ENCODE peak calls at places on chromosomes 13 and 19, in five cellular contexts. One of them, this sample, is unnamed.
A peak's percentile ranks its signal among the peaks of the same experiment; 100 is the strongest.

GRCh38 chr19:11204943-11205349 is 7.6 kb upstream of the KANK2 start:
- DNase-seq in neural crest cell: no peak
- DNase-seq in stimulated activated naive CD4-positive, alpha-beta T cell: no peak
- DNase-seq in breast epithelium: no peak
- DNase-seq in left lung: no peak
- DNase-seq in this sample: no peak

GRCh38 chr19:18604820-18605159 is 1.8 kb downstream of the CRLF1 start:
- DNase-seq in neural crest cell: no peak
- DNase-seq in stimulated activated naive CD4-positive, alpha-beta T cell: no peak
- DNase-seq in breast epithelium: no peak
- DNase-seq in left lung: no peak
- DNase-seq in this sample: no peak

GRCh38 chr13:44278164-44278563 is 95.5 kb upstream of the SERP2 start:
- DNase-seq in neural crest cell: no peak
- DNase-seq in stimulated activated naive CD4-positive, alpha-beta T cell: peak; percentile 59
- DNase-seq in breast epithelium: no peak
- DNase-seq in left lung: no peak
- DNase-seq in this sample: no peak

GRCh38 chr13:43030548-43030947 is 7.2 kb downstream of the DNAJC15 start:
- DNase-seq in neural crest cell: no peak
- DNase-seq in stimulated activated naive CD4-positive, alpha-beta T cell: no peak
- DNase-seq in breast epithelium: no peak
- DNase-seq in left lung: no peak
- DNase-seq in this sample: no peak

GRCh38 chr13:30847697-30848307 is 58.3 kb upstream of the MEDAG start:
- DNase-seq in neural crest cell: no peak
- DNase-seq in stimulated activated naive CD4-positive, alpha-beta T cell: no peak
- DNase-seq in breast epithelium: no peak
- DNase-seq in left lung: no peak
- DNase-seq in this sample: peak; percentile 10

GRCh38 chr19:16071072-16071691 is 5.1 kb upstream of the TPM4 start:
- DNase-seq in neural crest cell: no peak
- DNase-seq in stimulated activated naive CD4-positive, alpha-beta T cell: no peak
- DNase-seq in breast epithelium: peak; percentile 17
- DNase-seq in left lung: peak; percentile 19
- DNase-seq in this sample: no peak

GRCh38 chr13:50375792-50376191 is 360.5 kb downstream of the KCNRG start:
- DNase-seq in neural crest cell: no peak
- DNase-seq in stimulated activated naive CD4-positive, alpha-beta T cell: no peak
- DNase-seq in breast epithelium: no peak
- DNase-seq in left lung: no peak
- DNase-seq in this sample: no peak

GRCh38 chr13:29487466-29488454 is 107.7 kb downstream of the SLC7A1 start:
- DNase-seq in neural crest cell: no peak
- DNase-seq in stimulated activated naive CD4-positive, alpha-beta T cell: no peak
- DNase-seq in breast epithelium: no peak
- DNase-seq in left lung: no peak
- DNase-seq in this sample: no peak

GRCh38 chr19:14413765-14414171 is 5.4 kb downstream of the DDX39A start:
- DNase-seq in neural crest cell: no peak
- DNase-seq in stimulated activated naive CD4-positive, alpha-beta T cell: no peak
- DNase-seq in breast epithelium: no peak
- DNase-seq in left lung: no peak
- DNase-seq in this sample: no peak

GRCh38 chr13:50831510-50831909 is 12.0 kb downstream of the DLEU7 start:
- DNase-seq in neural crest cell: no peak
- DNase-seq in stimulated activated naive CD4-positive, alpha-beta T cell: no peak
- DNase-seq in breast epithelium: no peak
- DNase-seq in left lung: no peak
- DNase-seq in this sample: no peak

GRCh38 chr13:54175470-54175869 is 1146.9 kb downstream of the OLFM4 start:
- DNase-seq in neural crest cell: no peak
- DNase-seq in stimulated activated naive CD4-positive, alpha-beta T cell: no peak
- DNase-seq in breast epithelium: no peak
- DNase-seq in left lung: no peak
- DNase-seq in this sample: no peak

GRCh38 chr13:109673477-109673876 is 112.9 kb downstream of the IRS2 start:
- DNase-seq in neural crest cell: no peak
- DNase-seq in stimulated activated naive CD4-positive, alpha-beta T cell: no peak
- DNase-seq in breast epithelium: no peak
- DNase-seq in left lung: no peak
- DNase-seq in this sample: no peak

GRCh38 chr19:13118424-13119193 is 545 bp downstream of the NACC1 start:
- DNase-seq in neural crest cell: no peak
- DNase-seq in stimulated activated naive CD4-positive, alpha-beta T cell: no peak
- DNase-seq in breast epithelium: no peak
- DNase-seq in left lung: peak; percentile 81
- DNase-seq in this sample: no peak

GRCh38 chr19:3178377-3178972 is at the start of gene S1PR4:
- DNase-seq in neural crest cell: no peak
- DNase-seq in stimulated activated naive CD4-positive, alpha-beta T cell: peak; percentile 75
- DNase-seq in breast epithelium: no peak
- DNase-seq in left lung: no peak
- DNase-seq in this sample: peak; percentile 56

GRCh38 chr13:43905435-43906031 is 25.8 kb downstream of the LACC1 start:
- DNase-seq in neural crest cell: peak; percentile 41
- DNase-seq in stimulated activated naive CD4-positive, alpha-beta T cell: peak; percentile 61
- DNase-seq in breast epithelium: no peak
- DNase-seq in left lung: no peak
- DNase-seq in this sample: no peak

GRCh38 chr13:73481877-73482445 is 423.2 kb downstream of the KLF5 start:
- DNase-seq in neural crest cell: no peak
- DNase-seq in stimulated activated naive CD4-positive, alpha-beta T cell: no peak
- DNase-seq in breast epithelium: no peak
- DNase-seq in left lung: no peak
- DNase-seq in this sample: no peak

GRCh38 chr19:52248256-52248655 is 21.1 kb upstream of the ZNF766 start:
- DNase-seq in neural crest cell: peak; percentile 20
- DNase-seq in stimulated activated naive CD4-positive, alpha-beta T cell: peak; percentile 51
- DNase-seq in breast epithelium: no peak
- DNase-seq in left lung: no peak
- DNase-seq in this sample: peak; percentile 57

GRCh38 chr13:104014803-104015645 is 948.8 kb upstream of the SLC10A2 start:
- DNase-seq in neural crest cell: no peak
- DNase-seq in stimulated activated naive CD4-positive, alpha-beta T cell: no peak
- DNase-seq in breast epithelium: no peak
- DNase-seq in left lung: no peak
- DNase-seq in this sample: no peak

GRCh38 chr19:17069249-17069648 is 6.0 kb downstream of the HAUS8 start:
- DNase-seq in neural crest cell: no peak
- DNase-seq in stimulated activated naive CD4-positive, alpha-beta T cell: no peak
- DNase-seq in breast epithelium: no peak
- DNase-seq in left lung: no peak
- DNase-seq in this sample: no peak

GRCh38 chr19:30512748-30513389 is 140.7 kb downstream of the ZNF536 start:
- DNase-seq in neural crest cell: no peak
- DNase-seq in stimulated activated naive CD4-positive, alpha-beta T cell: no peak
- DNase-seq in breast epithelium: no peak
- DNase-seq in left lung: no peak
- DNase-seq in this sample: no peak

GRCh38 chr13:110323172-110323851 is 16.2 kb downstream of the COL4A2 start:
- DNase-seq in neural crest cell: no peak
- DNase-seq in stimulated activated naive CD4-positive, alpha-beta T cell: no peak
- DNase-seq in breast epithelium: no peak
- DNase-seq in left lung: no peak
- DNase-seq in this sample: no peak

GRCh38 chr13:37479901-37480300 is 118.7 kb downstream of the POSTN start:
- DNase-seq in neural crest cell: no peak
- DNase-seq in stimulated activated naive CD4-positive, alpha-beta T cell: no peak
- DNase-seq in breast epithelium: no peak
- DNase-seq in left lung: no peak
- DNase-seq in this sample: no peak

GRCh38 chr13:27349458-27349857 is 75.0 kb upstream of the GTF3A start:
- DNase-seq in neural crest cell: no peak
- DNase-seq in stimulated activated naive CD4-positive, alpha-beta T cell: no peak
- DNase-seq in breast epithelium: no peak
- DNase-seq in left lung: no peak
- DNase-seq in this sample: no peak

GRCh38 chr19:18333680-18334079 is 6.7 kb upstream of the PGPEP1 start:
- DNase-seq in neural crest cell: no peak
- DNase-seq in stimulated activated naive CD4-positive, alpha-beta T cell: no peak
- DNase-seq in breast epithelium: no peak
- DNase-seq in left lung: no peak
- DNase-seq in this sample: no peak